ENCODE peak calls at places on chromosomes 6 and 20, in seven cellular contexts. D, C, P, K, O, I and G are unnamed samples.
A peak's percentile ranks its signal among the peaks of the same experiment; 100 is the strongest.

GRCh38 chr20:62487-62886 is 25.0 kb upstream of the DEFB125 start:
- DNase-seq in D (no peak), C (no peak), P (no peak), K (no peak), O (no peak), I (no peak), G (no peak)

GRCh38 chr6:89050155-89050554 is 30.4 kb upstream of the PNRC1 start:
- DNase-seq in D (peak; percentile 93), C (no peak), P (no peak), K (peak; percentile 60), O (no peak), I (peak; percentile 9), G (peak; percentile 15)

GRCh38 chr6:88512951-88513350 is 346.8 kb upstream of the CNR1 start:
- DNase-seq in D (no peak), C (no peak), P (no peak), K (no peak), O (no peak), I (no peak), G (no peak)

GRCh38 chr6:167706313-167707109 is 120.2 kb upstream of the AFDN start:
- DNase-seq in D (peak; percentile 34), C (peak; percentile 57), P (no peak), K (no peak), O (no peak), I (no peak), G (no peak)

GRCh38 chr6:13457577-13457976 is 29.8 kb downstream of the GFOD1 start:
- DNase-seq in D (no peak), C (no peak), P (no peak), K (peak; percentile 65), O (no peak), I (no peak), G (no peak)

GRCh38 chr20:12458241-12458640 is 540.5 kb downstream of the BTBD3 start:
- DNase-seq in D (no peak), C (no peak), P (no peak), K (no peak), O (no peak), I (no peak), G (no peak)

GRCh38 chr6:120378582-120379220 is 955.6 kb downstream of the TBC1D32 start:
- DNase-seq in D (peak; percentile 64), C (no peak), P (peak; percentile 80), K (no peak), O (peak; percentile 11), I (peak; percentile 32), G (peak; percentile 32)

GRCh38 chr6:134351615-134352474 is 33.9 kb upstream of the SGK1 start:
- DNase-seq in D (no peak), C (no peak), P (peak; percentile 9), K (no peak), O (no peak), I (no peak), G (peak; percentile 9)

GRCh38 chr6:133896344-133896721 is 7.4 kb downstream of the TCF21 start:
- DNase-seq in D (no peak), C (no peak), P (no peak), K (no peak), O (no peak), I (no peak), G (no peak)

GRCh38 chr20:59783020-59784010 is 150.1 kb downstream of the SYCP2 start:
- DNase-seq in D (peak; percentile 46), C (peak; percentile 18), P (peak; percentile 89), K (peak; percentile 74), O (peak; percentile 27), I (peak; percentile 86), G (peak; percentile 33)

GRCh38 chr20:38117635-38118034 is 47.4 kb downstream of the TGM2 start:
- DNase-seq in D (peak; percentile 68), C (no peak), P (no peak), K (no peak), O (no peak), I (peak; percentile 52), G (peak; percentile 95)

GRCh38 chr6:119337762-119338161 is 11.8 kb downstream of the MAN1A1 start:
- DNase-seq in D (no peak), C (no peak), P (no peak), K (no peak), O (no peak), I (no peak), G (no peak)

GRCh38 chr20:25277941-25278521 is 30.1 kb downstream of the PYGB start:
- DNase-seq in D (no peak), C (no peak), P (no peak), K (peak; percentile 25), O (no peak), I (no peak), G (no peak)

GRCh38 chr6:131213501-131213990 is 78.3 kb downstream of the AKAP7 start:
- DNase-seq in D (peak; percentile 92), C (no peak), P (no peak), K (no peak), O (no peak), I (no peak), G (no peak)

GRCh38 chr6:124888581-124889371 is 73.5 kb upstream of the RNF217 start:
- DNase-seq in D (no peak), C (no peak), P (no peak), K (no peak), O (no peak), I (no peak), G (no peak)

GRCh38 chr6:110944681-110945151 is 13.8 kb upstream of the GTF3C6 start:
- DNase-seq in D (peak; percentile 59), C (peak; percentile 31), P (no peak), K (no peak), O (no peak), I (no peak), G (peak; percentile 92)